ENCODE peak calls at places on chromosomes 16 and 17, in five cellular contexts. Y is upper lobe of right lung; Q is activated CD8-positive, alpha-beta T cell treated with anti-CD3 and anti-CD28 coated beads, Interleukin-2, amount 10 ng/mL, durations not matched to agents 7 days and 5 days; F is stimulated activated effector memory CD8-positive, alpha-beta T cell treated with anti-CD3 and anti-CD28 coated beads, Interleukin-12 subunit alpha, Interleukin-12 subunit beta, amount 100 ng/mL, for 72 hours; D is effector memory CD8-positive, alpha-beta T cell. L is an unnamed sample.

GRCh38 chr16:4892356-4893102 is 44.4 kb downstream of the PPL start:
- ATAC-seq in Y (no peak), Q (no peak), F (no peak), D (no peak), L (no peak)

GRCh38 chr17:54992797-54993639 is 24.5 kb downstream of the STXBP4 start:
- ATAC-seq in Y (peak), Q (no peak), F (peak), D (peak), L (peak)

GRCh38 chr17:27473190-27473747 is 17.0 kb downstream of the KSR1 start:
- ATAC-seq in Y (peak), Q (peak), F (peak), D (no peak), L (peak)

GRCh38 chr17:46962374-46962790 is 16.7 kb downstream of the RPRML start:
- ATAC-seq in Y (peak), Q (peak), F (peak), D (peak), L (peak)

GRCh38 chr17:15456486-15456885 is 10.9 kb downstream of the CDRT4 start:
- ATAC-seq in Y (no peak), Q (no peak), F (no peak), D (no peak), L (no peak)

GRCh38 chr17:75842963-75843576 is 1.1 kb downstream of the UNC13D start:
- ATAC-seq in Y (no peak), Q (peak), F (peak), D (peak), L (peak)

GRCh38 chr16:76386784-76387183 is 109.6 kb downstream of the CNTNAP4 start:
- ATAC-seq in Y (no peak), Q (no peak), F (no peak), D (no peak), L (no peak)

GRCh38 chr17:42224651-42225050 is 30.4 kb upstream of the GHDC start:
- ATAC-seq in Y (no peak), Q (no peak), F (no peak), D (no peak), L (no peak)

GRCh38 chr16:48536600-48537200 is 73.3 kb downstream of the N4BP1 start:
- ATAC-seq in Y (peak), Q (peak), F (peak), D (peak), L (peak)

GRCh38 chr16:11582157-11582814 is 4.4 kb downstream of the LITAF start:
- ATAC-seq in Y (no peak), Q (no peak), F (peak), D (no peak), L (peak)

GRCh38 chr17:7042507-7043194 is 1.2 kb downstream of the SLC16A11 start:
- ATAC-seq in Y (no peak), Q (peak), F (peak), D (peak), L (peak)

GRCh38 chr16:2715519-2715918 is 4.5 kb downstream of the PRSS27 start:
- ATAC-seq in Y (peak), Q (peak), F (peak), D (peak), L (peak)

GRCh38 chr16:759110-759910 is 1.2 kb upstream of the MSLN start:
- ATAC-seq in Y (peak), Q (no peak), F (no peak), D (no peak), L (no peak)

GRCh38 chr17:55383771-55384679 is 37.6 kb downstream of the MMD start:
- ATAC-seq in Y (no peak), Q (no peak), F (no peak), D (no peak), L (no peak)

GRCh38 chr16:5036228-5037156 is 2.8 kb upstream of the NAGPA start:
- ATAC-seq in Y (no peak), Q (no peak), F (no peak), D (no peak), L (no peak)

GRCh38 chr17:4939554-4939803 is 367 bp downstream of the SLC25A11 start:
- ATAC-seq in Y (no peak), Q (no peak), F (peak), D (peak), L (peak)

GRCh38 chr16:28538733-28539596 is at the start of gene NUPR1:
- ATAC-seq in Y (peak), Q (no peak), F (no peak), D (no peak), L (no peak)

L was measured in activated T-helper 17 cell treated with anti-CD3 and anti-CD28 coated beads, Interleukin-2, amount 50 U/mL, for 72 hours.